ENCODE peak calls at places on chromosomes 13 and 19, in five cellular contexts. One of them, this sample, is unnamed.
A peak's percentile ranks its signal among the peaks of the same experiment; 100 is the strongest.

GRCh38 chr19:48608798-48609263 is 2.3 kb downstream of the SPACA4 start:
- DNase-seq in fibroblast of lung: no peak
- DNase-seq in endothelial cell of umbilical vein: no peak
- DNase-seq in PC-3: peak; percentile 35
- DNase-seq in PC-9: peak; percentile 39
- DNase-seq in this sample: peak; percentile 68

GRCh38 chr19:2469102-2469914 is 6.6 kb upstream of the GADD45B start:
- DNase-seq in fibroblast of lung: peak; percentile 58
- DNase-seq in endothelial cell of umbilical vein: peak; percentile 39
- DNase-seq in PC-3: peak; percentile 67
- DNase-seq in PC-9: peak; percentile 54
- DNase-seq in this sample: no peak

GRCh38 chr13:36795463-36795862 is 23.6 kb upstream of the RFXAP start:
- DNase-seq in fibroblast of lung: no peak
- DNase-seq in endothelial cell of umbilical vein: no peak
- DNase-seq in PC-3: no peak
- DNase-seq in PC-9: no peak
- DNase-seq in this sample: no peak

GRCh38 chr19:29487432-29487831 is 38.4 kb upstream of the VSTM2B start:
- DNase-seq in fibroblast of lung: no peak
- DNase-seq in endothelial cell of umbilical vein: no peak
- DNase-seq in PC-3: no peak
- DNase-seq in PC-9: no peak
- DNase-seq in this sample: no peak

GRCh38 chr13:35891973-35892441 is 239.2 kb downstream of the DCLK1 start:
- DNase-seq in fibroblast of lung: no peak
- DNase-seq in endothelial cell of umbilical vein: no peak
- DNase-seq in PC-3: peak; percentile 87
- DNase-seq in PC-9: peak; percentile 2
- DNase-seq in this sample: no peak

GRCh38 chr19:13861714-13862531 is 15.0 kb upstream of the NANOS3 start:
- DNase-seq in fibroblast of lung: peak; percentile 87
- DNase-seq in endothelial cell of umbilical vein: peak; percentile 93
- DNase-seq in PC-3: peak; percentile 97
- DNase-seq in PC-9: peak; percentile 95
- DNase-seq in this sample: peak; percentile 88

GRCh38 chr13:84896128-84896527 is 903.1 kb downstream of the SLITRK6 start:
- DNase-seq in fibroblast of lung: peak; percentile 80
- DNase-seq in endothelial cell of umbilical vein: peak; percentile 46
- DNase-seq in PC-3: peak; percentile 63
- DNase-seq in PC-9: peak; percentile 44
- DNase-seq in this sample: peak; percentile 52

GRCh38 chr19:10552596-10553053 is 8.9 kb downstream of the ATG4D start:
- DNase-seq in fibroblast of lung: peak; percentile 17
- DNase-seq in endothelial cell of umbilical vein: no peak
- DNase-seq in PC-3: peak; percentile 47
- DNase-seq in PC-9: no peak
- DNase-seq in this sample: no peak

GRCh38 chr19:50500753-50501151 is 10.2 kb downstream of the JOSD2 start:
- DNase-seq in fibroblast of lung: no peak
- DNase-seq in endothelial cell of umbilical vein: no peak
- DNase-seq in PC-3: no peak
- DNase-seq in PC-9: no peak
- DNase-seq in this sample: no peak
- TF ChIP-seq EZH2 in fibroblast of lung: no peak
- TF ChIP-seq EZH2 in endothelial cell of umbilical vein: no peak
- TF ChIP-seq EZH2 in PC-3: no peak
- TF ChIP-seq EZH2 in PC-9: no peak
- TF ChIP-seq EZH2 in this sample: no peak

DNA sequence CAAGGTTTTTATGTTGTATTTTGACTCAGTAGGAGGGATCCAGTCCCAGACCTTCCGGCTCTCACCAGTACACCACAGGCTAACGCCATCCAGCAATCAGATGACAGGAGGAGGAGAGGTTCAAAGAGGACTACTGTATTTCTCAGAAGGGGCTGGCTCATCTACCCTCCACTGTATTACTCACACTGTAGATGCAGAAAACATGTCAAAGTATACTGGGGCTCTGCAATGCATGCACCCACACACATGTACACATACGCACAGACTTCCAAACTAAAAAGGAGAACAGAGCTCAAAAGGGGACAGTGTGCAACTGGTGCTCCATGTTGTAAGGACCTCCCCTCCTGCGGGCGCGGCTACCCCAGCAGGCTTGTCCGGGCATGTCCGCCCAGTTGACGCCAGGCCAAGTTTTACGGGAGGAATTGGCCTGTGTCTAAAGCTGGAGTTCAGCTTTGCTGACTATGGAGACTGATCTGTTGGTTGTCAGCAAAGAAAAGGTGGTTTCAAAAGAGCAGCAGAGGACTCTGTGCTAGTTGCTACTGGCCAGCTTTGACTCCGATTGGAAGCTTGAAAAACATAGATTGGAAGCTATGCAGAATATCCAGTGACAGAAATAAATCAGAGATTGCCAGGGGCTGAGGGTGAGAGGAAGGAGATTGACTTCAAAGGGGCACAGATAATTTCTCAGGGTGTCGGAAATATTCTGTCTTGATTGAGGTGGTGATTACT is 314.2 kb downstream of the DLEU7 start:
- DNase-seq in fibroblast of lung: peak; percentile 93
- DNase-seq in endothelial cell of umbilical vein: peak; percentile 81
- DNase-seq in PC-3: peak; percentile 14
- DNase-seq in PC-9: peak; percentile 67
- DNase-seq in this sample: no peak
- H2AFZ ChIP-seq in fibroblast of lung: peak overlapping the region; percentile 67
- H2AFZ ChIP-seq in endothelial cell of umbilical vein: peak overlapping the region; percentile 96
- H2AFZ ChIP-seq in PC-3: peak overlapping the region; percentile 70
- H2AFZ ChIP-seq in PC-9: no peak overlapping the region
- H2AFZ ChIP-seq in this sample: peak overlapping the region; percentile 20

GRCh38 chr13:75417006-75417384 is 65.0 kb downstream of the TBC1D4 start:
- DNase-seq in fibroblast of lung: no peak
- DNase-seq in endothelial cell of umbilical vein: no peak
- DNase-seq in PC-3: peak; percentile 23
- DNase-seq in PC-9: peak; percentile 55
- DNase-seq in this sample: no peak
- H3K4me1 ChIP-seq in fibroblast of lung: peaks cover 8% of the 10 kb centered on the region
- H3K4me1 ChIP-seq in endothelial cell of umbilical vein: no peaks in the 10 kb centered on the region
- H3K4me1 ChIP-seq in PC-3: peaks cover 57% of the 10 kb centered on the region
- H3K4me1 ChIP-seq in PC-9: peaks cover 50% of the 10 kb centered on the region
- H3K4me1 ChIP-seq in this sample: peaks cover 7% of the 10 kb centered on the region

GRCh38 chr19:18894254-18895037 is 1.5 kb downstream of the CERS1 start:
- DNase-seq in fibroblast of lung: peak; percentile 55
- DNase-seq in endothelial cell of umbilical vein: no peak
- DNase-seq in PC-3: no peak
- DNase-seq in PC-9: no peak
- DNase-seq in this sample: peak; percentile 85

GRCh38 chr19:18896421-18896841 is 473 bp upstream of the CERS1 start:
- DNase-seq in fibroblast of lung: no peak
- DNase-seq in endothelial cell of umbilical vein: no peak
- DNase-seq in PC-3: peak; percentile 26
- DNase-seq in PC-9: no peak
- DNase-seq in this sample: peak; percentile 38

GRCh38 chr19:18893573-18894253 is 2.2 kb downstream of the CERS1 start:
- DNase-seq in fibroblast of lung: no peak
- DNase-seq in endothelial cell of umbilical vein: no peak
- DNase-seq in PC-3: no peak
- DNase-seq in PC-9: no peak
- DNase-seq in this sample: no peak

GRCh38 chr19:18895828-18896341 is at the start of gene CERS1:
- DNase-seq in fibroblast of lung: no peak
- DNase-seq in endothelial cell of umbilical vein: no peak
- DNase-seq in PC-3: no peak
- DNase-seq in PC-9: no peak
- DNase-seq in this sample: peak; percentile 82

DNA sequence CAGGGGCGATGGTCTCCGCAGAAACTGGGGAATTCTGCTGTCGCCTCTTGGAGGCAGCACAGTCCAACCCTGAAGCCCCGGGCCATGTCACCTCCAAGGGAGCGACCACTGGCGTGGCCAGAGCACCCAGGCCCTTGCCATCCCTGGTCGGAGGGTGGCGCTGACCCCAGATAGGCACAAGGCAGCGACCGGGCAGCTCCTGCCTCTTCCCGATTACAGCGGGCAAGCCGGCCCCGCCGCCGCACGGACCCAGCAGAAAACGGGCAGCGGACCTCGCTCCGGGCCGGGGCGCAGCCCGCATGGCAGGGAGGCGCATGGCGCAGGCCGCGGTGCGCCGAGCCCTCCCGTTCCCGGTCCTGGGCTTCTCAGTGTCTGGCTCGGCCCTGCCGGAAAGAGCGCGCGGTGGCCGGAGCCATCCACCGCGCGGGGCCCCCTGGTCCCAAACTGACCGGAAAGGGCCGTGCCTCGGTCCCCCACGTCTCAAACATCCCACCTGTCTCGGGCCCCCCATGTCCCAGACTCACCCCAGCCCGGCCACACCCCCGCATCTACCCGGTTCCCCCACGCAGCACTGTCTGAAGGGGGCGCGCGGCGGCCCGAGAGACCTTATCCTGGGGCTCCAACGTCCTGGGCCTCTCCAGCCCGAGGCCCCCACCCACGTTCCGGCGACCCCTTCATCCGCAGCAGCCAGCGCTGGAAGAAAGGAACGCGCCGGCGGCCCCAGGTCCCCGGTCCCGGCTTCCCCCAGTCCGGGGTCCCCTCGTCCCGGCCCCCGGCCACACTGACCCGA is 725 bp downstream of the CERS1 start:
- DNase-seq in fibroblast of lung: peak; percentile 31
- DNase-seq in endothelial cell of umbilical vein: peak; percentile 42
- DNase-seq in PC-3: peak; percentile 53
- DNase-seq in PC-9: peak; percentile 71
- DNase-seq in this sample: peak; percentile 90
- TF ChIP-seq EZH2 in fibroblast of lung: no peak
- TF ChIP-seq EZH2 in endothelial cell of umbilical vein: no peak
- TF ChIP-seq EZH2 in PC-3: no peak
- TF ChIP-seq EZH2 in PC-9: no peak
- TF ChIP-seq EZH2 in this sample: no peak

GRCh38 chr13:79779761-79780160 is 298.8 kb downstream of the NDFIP2 start:
- DNase-seq in fibroblast of lung: peak; percentile 52
- DNase-seq in endothelial cell of umbilical vein: no peak
- DNase-seq in PC-3: peak; percentile 37
- DNase-seq in PC-9: no peak
- DNase-seq in this sample: peak; percentile 72

GRCh38 chr13:79781829-79782540 is 301.0 kb downstream of the NDFIP2 start:
- DNase-seq in fibroblast of lung: no peak
- DNase-seq in endothelial cell of umbilical vein: no peak
- DNase-seq in PC-3: no peak
- DNase-seq in PC-9: no peak
- DNase-seq in this sample: no peak

GRCh38 chr13:79782541-79783216 is 301.7 kb downstream of the NDFIP2 start:
- DNase-seq in fibroblast of lung: peak; percentile 74
- DNase-seq in endothelial cell of umbilical vein: peak; percentile 93
- DNase-seq in PC-3: no peak
- DNase-seq in PC-9: no peak
- DNase-seq in this sample: peak; percentile 93

GRCh38 chr13:79779061-79779460 is 298.1 kb downstream of the NDFIP2 start:
- DNase-seq in fibroblast of lung: no peak
- DNase-seq in endothelial cell of umbilical vein: no peak
- DNase-seq in PC-3: no peak
- DNase-seq in PC-9: no peak
- DNase-seq in this sample: no peak

GRCh38 chr13:79780240-79780639 is 299.3 kb downstream of the NDFIP2 start:
- DNase-seq in fibroblast of lung: peak; percentile 9
- DNase-seq in endothelial cell of umbilical vein: no peak
- DNase-seq in PC-3: no peak
- DNase-seq in PC-9: no peak
- DNase-seq in this sample: peak; percentile 4
- H2AFZ ChIP-seq in fibroblast of lung: peak overlapping the region; percentile 51
- H2AFZ ChIP-seq in endothelial cell of umbilical vein: no peak overlapping the region
- H2AFZ ChIP-seq in PC-3: no peak overlapping the region
- H2AFZ ChIP-seq in PC-9: no peak overlapping the region
- H2AFZ ChIP-seq in this sample: no peak overlapping the region

GRCh38 chr13:48682452-48682851 is 28.7 kb downstream of the CYSLTR2 start:
- DNase-seq in fibroblast of lung: no peak
- DNase-seq in endothelial cell of umbilical vein: no peak
- DNase-seq in PC-3: no peak
- DNase-seq in PC-9: no peak
- DNase-seq in this sample: no peak

GRCh38 chr13:48680756-48681392 is 27.1 kb downstream of the CYSLTR2 start:
- DNase-seq in fibroblast of lung: no peak
- DNase-seq in endothelial cell of umbilical vein: no peak
- DNase-seq in PC-3: no peak
- DNase-seq in PC-9: no peak
- DNase-seq in this sample: no peak

GRCh38 chr13:48675247-48675646 is 21.5 kb downstream of the CYSLTR2 start:
- DNase-seq in fibroblast of lung: no peak
- DNase-seq in endothelial cell of umbilical vein: no peak
- DNase-seq in PC-3: no peak
- DNase-seq in PC-9: no peak
- DNase-seq in this sample: no peak

GRCh38 chr13:48679941-48680630 is 26.4 kb downstream of the CYSLTR2 start:
- DNase-seq in fibroblast of lung: no peak
- DNase-seq in endothelial cell of umbilical vein: no peak
- DNase-seq in PC-3: no peak
- DNase-seq in PC-9: no peak
- DNase-seq in this sample: no peak

GRCh38 chr13:48678316-48678715 is 24.6 kb downstream of the CYSLTR2 start:
- DNase-seq in fibroblast of lung: no peak
- DNase-seq in endothelial cell of umbilical vein: no peak
- DNase-seq in PC-3: no peak
- DNase-seq in PC-9: no peak
- DNase-seq in this sample: peak; percentile 7
- H3K4me1 ChIP-seq in fibroblast of lung: no peaks in the 10 kb centered on the region
- H3K4me1 ChIP-seq in endothelial cell of umbilical vein: no peaks in the 10 kb centered on the region
- H3K4me1 ChIP-seq in PC-3: no peaks in the 10 kb centered on the region
- H3K4me1 ChIP-seq in PC-9: no peaks in the 10 kb centered on the region
- H3K4me1 ChIP-seq in this sample: no peaks in the 10 kb centered on the region

DNA sequence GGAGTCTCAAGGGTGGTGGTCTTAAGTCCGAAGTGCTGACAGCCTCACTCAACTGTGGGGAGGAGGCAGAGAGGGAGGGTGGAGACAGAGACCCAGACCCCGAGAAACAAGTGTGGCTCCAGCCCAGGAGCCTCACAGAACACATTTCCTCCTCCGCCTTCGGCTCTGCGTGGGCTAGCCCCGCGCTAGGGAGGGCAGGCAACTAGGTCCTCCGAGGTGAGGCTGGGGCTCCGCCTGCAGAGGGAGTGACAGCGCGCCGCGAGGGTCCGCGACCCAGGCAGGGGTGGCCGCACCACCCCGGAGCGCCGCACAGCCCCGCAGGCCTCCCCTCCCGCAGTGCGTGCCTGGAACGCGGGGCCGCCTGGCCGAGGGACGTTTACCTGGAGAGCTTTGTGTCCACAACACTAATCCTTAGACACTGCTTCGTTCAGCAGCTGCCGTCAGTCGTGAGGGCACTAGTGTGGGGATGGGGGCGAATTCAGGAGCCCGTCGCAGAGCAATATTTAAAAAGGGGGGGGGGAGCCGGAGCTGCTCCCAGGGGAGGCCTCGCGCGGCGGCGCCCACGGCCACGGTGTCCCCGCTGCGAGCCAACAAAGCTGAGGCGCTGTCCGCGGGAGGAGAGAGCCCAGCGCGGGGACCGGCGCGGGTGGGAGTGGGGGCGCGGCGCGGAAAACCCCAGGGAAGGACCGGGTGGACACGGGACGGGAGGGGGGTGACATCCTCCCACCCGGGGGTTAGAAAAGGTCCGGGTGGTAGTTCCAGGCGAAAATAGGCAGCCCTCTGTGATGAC is 11.3 kb upstream of the SOX1 start:
- DNase-seq in fibroblast of lung: no peak
- DNase-seq in endothelial cell of umbilical vein: no peak
- DNase-seq in PC-3: no peak
- DNase-seq in PC-9: no peak
- DNase-seq in this sample: peak; percentile 52
- TF ChIP-seq EZH2 in fibroblast of lung: no peak
- TF ChIP-seq EZH2 in endothelial cell of umbilical vein: peak; percentile 72
- TF ChIP-seq EZH2 in PC-3: no peak
- TF ChIP-seq EZH2 in PC-9: no peak
- TF ChIP-seq EZH2 in this sample: peak; percentile 74

This sample was measured in neural progenitor cell.